ENCODE peak calls at places on chromosomes 6 and 20, in seven cellular contexts. I is neural progenitor cell, Z is tibial nerve, E is HCT116, G is sigmoid colon, D is fibroblast of lung, J is pancreas. P is an unnamed sample.

GRCh38 chr6:38215225-38215624 is 395.7 kb downstream of the ZFAND3 start:
- DNase-seq in I (no peak), Z (no peak), E (no peak), G (no peak), D (no peak), J (no peak), P (no peak)

GRCh38 chr20:57160985-57161384 is 105.5 kb downstream of the BMP7 start:
- DNase-seq in I (no peak), Z (no peak), E (no peak), G (no peak), D (no peak), J (no peak), P (no peak)

GRCh38 chr20:11766961-11767360 is 150.7 kb upstream of the BTBD3 start:
- DNase-seq in I (no peak), Z (no peak), E (no peak), G (no peak), D (peak; percentile 78), J (no peak), P (no peak)

GRCh38 chr6:159978291-159979135 is 9.6 kb downstream of the IGF2R start:
- DNase-seq in I (peak; percentile 16), Z (no peak), E (no peak), G (peak; percentile 48), D (peak; percentile 42), J (no peak), P (peak; percentile 75)

GRCh38 chr6:157747395-157747794 is 75.7 kb upstream of the SNX9 start:
- DNase-seq in I (no peak), Z (no peak), E (no peak), G (no peak), D (peak; percentile 46), J (no peak), P (no peak)

GRCh38 chr6:31718294-31718693 is 3.1 kb downstream of the LY6G6D start:
- DNase-seq in I (no peak), Z (no peak), E (peak; percentile 71), G (no peak), D (no peak), J (no peak), P (peak; percentile 72)

GRCh38 chr20:59082077-59082740 is 39.6 kb upstream of the PRELID3B start:
- DNase-seq in I (no peak), Z (no peak), E (peak; percentile 23), G (no peak), D (peak; percentile 68), J (no peak), P (peak; percentile 69)

GRCh38 chr6:51107769-51108203 is 289.1 kb downstream of the TFAP2B start:
- DNase-seq in I (no peak), Z (no peak), E (no peak), G (no peak), D (no peak), J (no peak), P (no peak)

GRCh38 chr20:54350415-54350814 is 125.0 kb upstream of the DOK5 start:
- DNase-seq in I (no peak), Z (no peak), E (no peak), G (no peak), D (peak; percentile 50), J (no peak), P (no peak)

GRCh38 chr6:42049116-42049809 is 1.1 kb upstream of the TAF8 start:
- DNase-seq in I (no peak), Z (no peak), E (no peak), G (peak; percentile 70), D (no peak), J (peak; percentile 50), P (no peak)

GRCh38 chr6:29965873-29966601 is 23.7 kb downstream of the HLA-A start:
- DNase-seq in I (peak; percentile 31), Z (peak; percentile 74), E (peak; percentile 91), G (peak; percentile 91), D (peak; percentile 45), J (peak; percentile 93), P (peak; percentile 62)

GRCh38 chr6:135282425-135282824 is 101.3 kb downstream of the MYB start:
- DNase-seq in I (no peak), Z (no peak), E (no peak), G (no peak), D (no peak), J (no peak), P (no peak)

GRCh38 chr20:24363031-24363430 is 106.4 kb upstream of the SYNDIG1 start:
- DNase-seq in I (no peak), Z (no peak), E (no peak), G (no peak), D (no peak), J (no peak), P (no peak)

GRCh38 chr6:166586424-166587156 is at the start of gene RAMACL:
- DNase-seq in I (peak; percentile 61), Z (no peak), E (peak; percentile 51), G (no peak), D (no peak), J (no peak), P (no peak)

GRCh38 chr20:22684072-22684762 is 99.8 kb upstream of the FOXA2 start:
- DNase-seq in I (peak; percentile 87), Z (peak; percentile 82), E (peak; percentile 60), G (no peak), D (peak; percentile 36), J (peak; percentile 66), P (no peak)

GRCh38 chr20:1822564-1823420 is 72.4 kb upstream of the SIRPA start:
- DNase-seq in I (no peak), Z (no peak), E (no peak), G (no peak), D (peak; percentile 68), J (no peak), P (peak; percentile 74)

GRCh38 chr20:53828673-53829085 is 235.0 kb upstream of the ZNF217 start:
- DNase-seq in I (peak; percentile 26), Z (peak; percentile 35), E (peak; percentile 29), G (peak; percentile 69), D (peak; percentile 93), J (no peak), P (peak; percentile 91)

GRCh38 chr20:44691424-44692423 is 23.4 kb upstream of the CCN5 start:
- DNase-seq in I (no peak), Z (peak; percentile 54), E (no peak), G (peak; percentile 79), D (peak; percentile 59), J (no peak), P (no peak)

GRCh38 chr20:63156221-63156671 is 59.7 kb downstream of the YTHDF1 start:
- DNase-seq in I (no peak), Z (no peak), E (no peak), G (no peak), D (no peak), J (no peak), P (no peak)

GRCh38 chr6:130679684-130680083 is 147.5 kb upstream of the SMLR1 start:
- DNase-seq in I (no peak), Z (no peak), E (no peak), G (no peak), D (peak; percentile 55), J (no peak), P (no peak)

GRCh38 chr6:117449549-117450439 is 24.1 kb upstream of the ROS1 start:
- DNase-seq in I (peak; percentile 77), Z (peak; percentile 84), E (peak; percentile 56), G (no peak), D (peak; percentile 81), J (no peak), P (peak; percentile 52)

GRCh38 chr20:17481661-17482060 is 49.5 kb downstream of the BFSP1 start:
- DNase-seq in I (no peak), Z (no peak), E (no peak), G (no peak), D (no peak), J (no peak), P (no peak)

GRCh38 chr20:37534401-37535157 is 6.9 kb upstream of the BLCAP start:
- DNase-seq in I (peak; percentile 86), Z (peak; percentile 92), E (peak; percentile 70), G (no peak), D (peak; percentile 62), J (no peak), P (peak; percentile 55)

GRCh38 chr6:123520208-123520607 is 116.5 kb downstream of the TRDN start:
- DNase-seq in I (no peak), Z (no peak), E (no peak), G (no peak), D (peak; percentile 44), J (no peak), P (no peak)

GRCh38 chr6:168088161-168089106 is 9.4 kb upstream of the FRMD1 start:
- DNase-seq in I (peak; percentile 85), Z (peak; percentile 15), E (no peak), G (no peak), D (peak; percentile 59), J (peak; percentile 11), P (no peak)

DNA sequence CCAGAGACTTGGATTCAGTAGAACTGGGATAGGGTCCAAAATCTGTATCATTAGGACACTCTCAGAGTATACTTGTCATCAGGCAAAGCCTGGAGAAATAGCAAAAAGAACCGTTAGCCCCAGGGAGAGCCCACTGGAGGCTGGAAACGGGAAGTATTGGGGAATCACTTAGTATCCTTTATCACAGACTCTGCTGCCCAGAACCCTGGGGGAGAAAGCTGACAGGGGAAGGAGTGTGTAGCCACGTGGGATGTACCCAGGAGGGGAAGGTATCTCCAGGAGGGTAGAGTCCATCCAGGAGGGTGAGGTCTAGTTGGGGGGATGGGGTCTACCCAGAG is 107.2 kb downstream of the LY86 start:
- DNase-seq in I (no peak), Z (no peak), E (no peak), G (no peak), D (no peak), J (no peak), P (no peak)
- H3K4me1 ChIP-seq in I (peaks cover 16% of the 10 kb centered on the region), Z (no peaks in the 10 kb centered on the region), E (peaks cover 23% of the 10 kb centered on the region), G (no peaks in the 10 kb centered on the region), D (peaks cover 18% of the 10 kb centered on the region), J (peaks cover 7% of the 10 kb centered on the region), P (peaks cover 35% of the 10 kb centered on the region)

GRCh38 chr6:8483650-8484049 is 48.3 kb upstream of the SLC35B3 start:
- DNase-seq in I (no peak), Z (no peak), E (no peak), G (no peak), D (no peak), J (no peak), P (no peak)

GRCh38 chr6:8478418-8478817 is 43.1 kb upstream of the SLC35B3 start:
- DNase-seq in I (no peak), Z (no peak), E (no peak), G (no peak), D (no peak), J (no peak), P (no peak)

DNA sequence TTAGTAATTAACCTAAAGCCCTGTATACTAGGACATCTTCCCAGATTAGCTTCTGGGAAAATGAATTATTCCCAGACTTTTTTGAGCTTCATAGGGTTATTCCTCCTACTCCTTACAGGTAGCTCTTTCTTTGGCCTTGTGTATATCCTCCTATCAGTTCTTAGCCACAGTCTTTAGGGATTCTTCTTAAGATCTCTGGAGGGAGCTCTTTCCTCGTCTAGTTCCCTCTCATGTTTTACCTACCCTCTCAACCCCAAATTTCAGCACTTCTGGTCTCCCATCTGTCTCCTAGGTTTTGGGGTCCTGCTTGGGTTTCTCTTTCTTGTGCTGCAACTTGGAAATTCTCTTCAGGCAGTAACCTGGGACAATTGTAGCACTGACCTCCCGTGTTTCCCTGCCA is 46.4 kb upstream of the SLC35B3 start:
- DNase-seq in I (peak; percentile 36), Z (no peak), E (no peak), G (no peak), D (no peak), J (no peak), P (no peak)
- TF ChIP-seq CTCF in I (peak; percentile 56), Z (no peak), E (no peak), G (no peak), D (peak; percentile 42), J (no peak), P (peak; percentile 63)

GRCh38 chr20:50391444-50392137 is 118.6 kb upstream of the PTPN1 start:
- DNase-seq in I (no peak), Z (no peak), E (no peak), G (no peak), D (no peak), J (no peak), P (no peak)
- H3K4me1 ChIP-seq in I (no peaks in the 10 kb centered on the region), Z (no peaks in the 10 kb centered on the region), E (peaks cover 6% of the 10 kb centered on the region), G (no peaks in the 10 kb centered on the region), D (no peaks in the 10 kb centered on the region), J (peaks cover 27% of the 10 kb centered on the region), P (no peaks in the 10 kb centered on the region)

GRCh38 chr6:139927236-139927635 is 552.8 kb upstream of the CITED2 start:
- DNase-seq in I (no peak), Z (no peak), E (no peak), G (no peak), D (peak; percentile 94), J (no peak), P (no peak)
- TF ChIP-seq CTCF in I (peak; percentile 35), Z (no peak), E (no peak), G (no peak), D (peak; percentile 69), J (no peak), P (peak; percentile 33)

P was measured in foreskin keratinocyte.